ENCODE peak calls at places on chromosomes 16 and 17, in five cellular contexts. One of them, this sample, is unnamed.

GRCh38 chr16:3094289-3095027 is 4.6 kb downstream of the ZSCAN10 start:
- DNase-seq in AG10803: peak; percentile 22
- DNase-seq in fibroblast of the aortic adventitia: peak; percentile 46
- DNase-seq in A549: no peak
- DNase-seq in upper lobe of right lung: no peak
- DNase-seq in this sample: peak; percentile 69

GRCh38 chr17:72192409-72193192 is 71.8 kb downstream of the SOX9 start:
- DNase-seq in fibroblast of the aortic adventitia: peak; percentile 92
- DNase-seq in AG10803: peak; percentile 78
- DNase-seq in A549: no peak
- DNase-seq in upper lobe of right lung: no peak
- DNase-seq in this sample: peak; percentile 56

GRCh38 chr16:14097182-14097951 is 26.2 kb downstream of the MRTFB start:
- DNase-seq in AG10803: no peak
- DNase-seq in upper lobe of right lung: no peak
- DNase-seq in A549: no peak
- DNase-seq in fibroblast of the aortic adventitia: no peak
- DNase-seq in this sample: no peak

GRCh38 chr17:73283841-73284282 is 22.2 kb upstream of the CPSF4L start:
- DNase-seq in fibroblast of the aortic adventitia: no peak
- DNase-seq in AG10803: no peak
- DNase-seq in A549: no peak
- DNase-seq in upper lobe of right lung: no peak
- DNase-seq in this sample: peak; percentile 40

GRCh38 chr16:11151156-11151904 is 104.7 kb downstream of the SOCS1 start:
- DNase-seq in A549: no peak
- DNase-seq in fibroblast of the aortic adventitia: no peak
- DNase-seq in upper lobe of right lung: no peak
- DNase-seq in AG10803: no peak
- DNase-seq in this sample: no peak

GRCh38 chr17:38528101-38528500 is 77.7 kb downstream of the SRCIN1 start:
- DNase-seq in A549: no peak
- DNase-seq in fibroblast of the aortic adventitia: no peak
- DNase-seq in upper lobe of right lung: no peak
- DNase-seq in AG10803: no peak
- DNase-seq in this sample: no peak

GRCh38 chr16:85963746-85964370 is 64.9 kb downstream of the IRF8 start:
- DNase-seq in A549: no peak
- DNase-seq in fibroblast of the aortic adventitia: no peak
- DNase-seq in AG10803: peak; percentile 26
- DNase-seq in upper lobe of right lung: peak; percentile 80
- DNase-seq in this sample: no peak

GRCh38 chr17:59893617-59894100 is 738 bp downstream of the RPS6KB1 start:
- DNase-seq in fibroblast of the aortic adventitia: peak; percentile 17
- DNase-seq in AG10803: peak; percentile 12
- DNase-seq in upper lobe of right lung: no peak
- DNase-seq in A549: peak; percentile 48
- DNase-seq in this sample: peak; percentile 25

GRCh38 chr17:43006639-43007551 is at the start of gene IFI35:
- DNase-seq in A549: peak; percentile 80
- DNase-seq in fibroblast of the aortic adventitia: peak; percentile 84
- DNase-seq in upper lobe of right lung: peak; percentile 94
- DNase-seq in AG10803: peak; percentile 79
- DNase-seq in this sample: peak; percentile 90

GRCh38 chr17:17749921-17750320 is 68.7 kb downstream of the RAI1 start:
- DNase-seq in upper lobe of right lung: no peak
- DNase-seq in fibroblast of the aortic adventitia: peak; percentile 56
- DNase-seq in AG10803: peak; percentile 29
- DNase-seq in A549: peak; percentile 81
- DNase-seq in this sample: peak; percentile 54

GRCh38 chr17:74118504-74118903 is 85.0 kb upstream of the RPL38 start:
- DNase-seq in fibroblast of the aortic adventitia: no peak
- DNase-seq in A549: peak; percentile 41
- DNase-seq in upper lobe of right lung: peak; percentile 23
- DNase-seq in AG10803: no peak
- DNase-seq in this sample: no peak

GRCh38 chr17:39753514-39754160 is 15.9 kb downstream of the GRB7 start:
- DNase-seq in fibroblast of the aortic adventitia: no peak
- DNase-seq in AG10803: no peak
- DNase-seq in upper lobe of right lung: no peak
- DNase-seq in A549: no peak
- DNase-seq in this sample: no peak

GRCh38 chr16:74747716-74748041 is 26.9 kb downstream of the FA2H start:
- DNase-seq in AG10803: no peak
- DNase-seq in A549: no peak
- DNase-seq in fibroblast of the aortic adventitia: no peak
- DNase-seq in upper lobe of right lung: no peak
- DNase-seq in this sample: no peak

GRCh38 chr16:30394603-30395154 is 541 bp upstream of the ZNF48 start:
- DNase-seq in upper lobe of right lung: no peak
- DNase-seq in A549: no peak
- DNase-seq in AG10803: no peak
- DNase-seq in fibroblast of the aortic adventitia: peak; percentile 64
- DNase-seq in this sample: peak; percentile 67

GRCh38 chr16:69188716-69189115 is 1.8 kb downstream of the SNTB2 start:
- DNase-seq in A549: peak; percentile 18
- DNase-seq in AG10803: peak; percentile 44
- DNase-seq in fibroblast of the aortic adventitia: peak; percentile 60
- DNase-seq in upper lobe of right lung: no peak
- DNase-seq in this sample: peak; percentile 44

GRCh38 chr17:1123397-1124237 is 56.2 kb downstream of the ABR start:
- DNase-seq in fibroblast of the aortic adventitia: no peak
- DNase-seq in A549: no peak
- DNase-seq in AG10803: no peak
- DNase-seq in upper lobe of right lung: no peak
- DNase-seq in this sample: no peak

GRCh38 chr17:74177018-74177450 is 26.4 kb upstream of the RPL38 start:
- DNase-seq in A549: no peak
- DNase-seq in fibroblast of the aortic adventitia: peak; percentile 13
- DNase-seq in upper lobe of right lung: no peak
- DNase-seq in AG10803: peak; percentile 15
- DNase-seq in this sample: no peak

GRCh38 chr17:82874011-82874835 is 34.4 kb upstream of the ZNF750 start:
- DNase-seq in A549: no peak
- DNase-seq in upper lobe of right lung: peak; percentile 90
- DNase-seq in AG10803: no peak
- DNase-seq in fibroblast of the aortic adventitia: no peak
- DNase-seq in this sample: no peak

GRCh38 chr17:40803617-40804082 is 3.9 kb upstream of the KRT28 start:
- DNase-seq in fibroblast of the aortic adventitia: peak; percentile 72
- DNase-seq in AG10803: peak; percentile 69
- DNase-seq in upper lobe of right lung: peak; percentile 86
- DNase-seq in A549: peak; percentile 96
- DNase-seq in this sample: peak; percentile 75

GRCh38 chr16:80994451-80994850 is 12.2 kb downstream of the CMC2 start:
- DNase-seq in AG10803: no peak
- DNase-seq in A549: no peak
- DNase-seq in upper lobe of right lung: no peak
- DNase-seq in fibroblast of the aortic adventitia: peak; percentile 76
- DNase-seq in this sample: peak; percentile 20

GRCh38 chr17:540632-541031 is 174.0 kb downstream of the VPS53 start:
- DNase-seq in fibroblast of the aortic adventitia: no peak
- DNase-seq in upper lobe of right lung: no peak
- DNase-seq in A549: no peak
- DNase-seq in AG10803: no peak
- DNase-seq in this sample: no peak

GRCh38 chr17:56690441-56691291 is 97.2 kb downstream of the NOG start:
- DNase-seq in fibroblast of the aortic adventitia: peak; percentile 35
- DNase-seq in A549: no peak
- DNase-seq in upper lobe of right lung: no peak
- DNase-seq in AG10803: peak; percentile 97
- DNase-seq in this sample: no peak

GRCh38 chr17:68700391-68700790 is 99.2 kb upstream of the FAM20A start:
- DNase-seq in A549: no peak
- DNase-seq in AG10803: no peak
- DNase-seq in upper lobe of right lung: no peak
- DNase-seq in fibroblast of the aortic adventitia: peak; percentile 68
- DNase-seq in this sample: no peak

GRCh38 chr17:40070895-40071719 is 8.3 kb downstream of the THRA start:
- DNase-seq in AG10803: no peak
- DNase-seq in A549: no peak
- DNase-seq in fibroblast of the aortic adventitia: no peak
- DNase-seq in upper lobe of right lung: peak; percentile 93
- DNase-seq in this sample: no peak

GRCh38 chr16:69093974-69094373 is 11.5 kb upstream of the HAS3 start:
- DNase-seq in upper lobe of right lung: no peak
- DNase-seq in A549: no peak
- DNase-seq in fibroblast of the aortic adventitia: no peak
- DNase-seq in AG10803: no peak
- DNase-seq in this sample: no peak

GRCh38 chr16:8878523-8878911 is 3.6 kb upstream of the LITAFD start:
- DNase-seq in A549: no peak
- DNase-seq in fibroblast of the aortic adventitia: peak; percentile 32
- DNase-seq in upper lobe of right lung: no peak
- DNase-seq in AG10803: peak; percentile 90
- DNase-seq in this sample: peak; percentile 60

GRCh38 chr17:17313350-17313991 is 10.3 kb downstream of the NT5M start:
- DNase-seq in A549: peak; percentile 85
- DNase-seq in upper lobe of right lung: peak; percentile 77
- DNase-seq in AG10803: no peak
- DNase-seq in fibroblast of the aortic adventitia: no peak
- DNase-seq in this sample: peak; percentile 36

DNA sequence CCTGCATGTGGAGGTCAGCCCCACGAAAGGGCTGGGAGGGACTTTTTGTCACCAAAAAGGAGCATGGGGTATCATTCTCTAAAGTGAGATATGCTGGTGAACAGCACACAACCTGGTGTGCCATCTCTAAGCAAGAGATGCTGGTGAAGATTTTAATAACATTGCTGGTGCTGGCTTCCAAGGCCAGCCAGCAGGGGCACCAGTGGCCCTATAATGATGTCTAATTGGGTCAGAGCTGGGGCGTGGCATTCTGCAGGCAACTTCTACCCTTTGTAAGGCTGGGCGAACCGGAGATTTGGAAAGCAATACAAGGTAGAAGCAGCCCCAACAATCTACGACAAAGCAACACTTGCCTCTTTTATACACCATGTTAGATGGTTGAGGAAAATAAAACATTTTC is 16.8 kb downstream of the SDR42E1 start:
- DNase-seq in fibroblast of the aortic adventitia: no peak
- DNase-seq in A549: peak; percentile 23
- DNase-seq in AG10803: no peak
- DNase-seq in upper lobe of right lung: no peak
- DNase-seq in this sample: no peak
- TF ChIP-seq CTCF in fibroblast of the aortic adventitia: no peak
- TF ChIP-seq CTCF in A549: no peak
- TF ChIP-seq CTCF in AG10803: peak; percentile 3
- TF ChIP-seq CTCF in upper lobe of right lung: no peak
- TF ChIP-seq CTCF in this sample: peak; percentile 17

GRCh38 chr17:50634915-50635719 is 436 bp downstream of the ABCC3 start:
- DNase-seq in fibroblast of the aortic adventitia: no peak
- DNase-seq in A549: no peak
- DNase-seq in upper lobe of right lung: no peak
- DNase-seq in AG10803: no peak
- DNase-seq in this sample: no peak

GRCh38 chr17:50633683-50634082 is 998 bp upstream of the ABCC3 start:
- DNase-seq in A549: no peak
- DNase-seq in fibroblast of the aortic adventitia: no peak
- DNase-seq in upper lobe of right lung: no peak
- DNase-seq in AG10803: no peak
- DNase-seq in this sample: no peak

GRCh38 chr17:50635720-50636144 is 1.1 kb downstream of the ABCC3 start:
- DNase-seq in AG10803: no peak
- DNase-seq in A549: no peak
- DNase-seq in fibroblast of the aortic adventitia: no peak
- DNase-seq in upper lobe of right lung: no peak
- DNase-seq in this sample: no peak

GRCh38 chr17:50632637-50633036 is 2.0 kb upstream of the ABCC3 start:
- DNase-seq in AG10803: no peak
- DNase-seq in upper lobe of right lung: no peak
- DNase-seq in A549: no peak
- DNase-seq in fibroblast of the aortic adventitia: no peak
- DNase-seq in this sample: no peak

GRCh38 chr17:50634123-50634914 is at the start of gene ABCC3:
- DNase-seq in upper lobe of right lung: peak; percentile 89
- DNase-seq in A549: peak; percentile 87
- DNase-seq in fibroblast of the aortic adventitia: peak; percentile 38
- DNase-seq in AG10803: peak; percentile 56
- DNase-seq in this sample: peak; percentile 53
- H3K4me3 ChIP-seq in upper lobe of right lung: peak within 1 kb of the TSS; percentile 60
- H3K4me3 ChIP-seq in A549: peak within 1 kb of the TSS; percentile 92
- H3K4me3 ChIP-seq in fibroblast of the aortic adventitia: peak within 1 kb of the TSS; percentile 57
- H3K4me3 ChIP-seq in AG10803: peak within 1 kb of the TSS; percentile 83
- H3K4me3 ChIP-seq in this sample: peak within 1 kb of the TSS; percentile 51

DNA sequence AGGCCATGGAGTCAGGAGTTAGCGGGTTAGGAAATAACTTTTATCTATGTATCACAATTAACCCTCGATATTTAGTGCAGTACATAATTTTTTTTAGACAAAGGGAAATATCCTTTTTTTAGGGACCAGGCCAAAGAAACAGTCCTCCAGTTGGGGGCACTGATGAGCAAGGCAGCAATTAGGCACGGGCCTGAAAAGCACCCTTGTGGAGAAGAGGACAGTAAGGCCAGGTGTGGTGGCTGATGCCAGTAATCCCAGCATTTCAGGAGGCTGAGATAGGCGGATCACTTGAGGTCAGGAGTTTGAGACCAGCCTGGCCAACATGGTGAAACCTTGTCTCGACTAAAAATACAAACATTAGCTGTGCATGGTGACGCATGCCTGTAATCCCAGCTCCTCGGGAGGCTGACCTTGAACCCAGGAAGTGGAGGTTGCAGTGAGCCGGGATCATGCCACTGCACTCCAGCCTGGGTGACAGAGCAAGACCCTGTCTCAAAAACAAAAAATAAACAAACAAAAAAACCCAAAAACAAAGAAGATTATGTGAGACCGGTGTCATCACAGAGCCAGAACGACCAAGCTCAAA is 158.3 kb upstream of the NOL11 start:
- DNase-seq in A549: no peak
- DNase-seq in fibroblast of the aortic adventitia: no peak
- DNase-seq in upper lobe of right lung: no peak
- DNase-seq in AG10803: no peak
- DNase-seq in this sample: no peak
- TF ChIP-seq CTCF in A549: peak; percentile 22
- TF ChIP-seq CTCF in fibroblast of the aortic adventitia: no peak
- TF ChIP-seq CTCF in upper lobe of right lung: peak; percentile 47
- TF ChIP-seq CTCF in AG10803: no peak
- TF ChIP-seq CTCF in this sample: peak; percentile 40

DNA sequence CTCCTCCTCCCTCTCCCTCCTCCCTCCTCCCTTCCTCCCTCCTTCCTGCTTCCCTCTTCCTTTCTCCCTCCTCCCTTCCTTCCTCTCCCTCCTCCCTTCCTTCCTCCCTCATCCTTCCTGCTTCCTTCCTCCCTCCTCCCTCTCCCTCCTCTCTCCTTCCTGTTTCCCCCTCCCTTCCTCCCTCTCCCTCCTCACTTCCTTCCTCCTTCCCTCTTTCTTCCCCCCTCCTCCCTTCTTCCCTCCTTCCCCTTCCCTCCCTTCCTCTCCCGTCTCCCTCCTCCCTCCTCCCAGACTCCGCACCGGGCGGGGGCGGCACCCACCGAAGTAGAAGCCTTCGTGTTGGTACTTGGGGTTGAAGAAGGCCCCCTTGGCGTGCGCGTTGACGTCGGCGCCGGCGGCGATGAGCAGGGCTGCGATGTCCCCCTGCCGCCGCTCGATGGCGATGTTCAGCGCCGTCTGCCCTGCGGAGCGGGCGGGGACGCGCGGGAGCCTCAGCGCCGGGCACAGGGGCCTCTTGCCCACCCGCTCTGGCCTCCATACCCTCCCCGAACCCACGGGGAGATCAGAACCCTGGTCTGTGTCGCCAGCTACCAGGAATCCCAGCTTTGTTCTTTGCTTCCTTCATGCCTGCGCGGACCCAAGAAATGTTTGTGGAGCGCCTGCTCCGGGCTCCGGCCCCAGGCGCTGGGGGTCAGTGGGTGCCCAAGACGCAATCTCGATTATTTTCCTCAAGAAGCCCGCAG is 22.2 kb downstream of the TRPV3 start:
- DNase-seq in A549: peak; percentile 90
- DNase-seq in upper lobe of right lung: peak; percentile 81
- DNase-seq in fibroblast of the aortic adventitia: peak; percentile 82
- DNase-seq in AG10803: peak; percentile 80
- DNase-seq in this sample: peak; percentile 77
- H3K4me3 ChIP-seq in A549: peak overlapping the region; percentile 38
- H3K4me3 ChIP-seq in upper lobe of right lung: peak overlapping the region; percentile 45
- H3K4me3 ChIP-seq in fibroblast of the aortic adventitia: peak overlapping the region; percentile 64
- H3K4me3 ChIP-seq in AG10803: peak overlapping the region; percentile 53
- H3K4me3 ChIP-seq in this sample: peak overlapping the region; percentile 46

This sample was measured in cardiac fibroblast.